ENCODE peak calls at places on chromosomes 16 and 17, in eight cellular contexts. N is heart left ventricle; O is right lobe of liver; A is CD8-positive, alpha-beta T cell; I is CD4-positive, CD25-positive, alpha-beta regulatory T cell; X is adrenal gland; P is pancreas; F is lower lobe of right lung. L is an unnamed sample. For H3K27me3 and H3K9me3, the result is how much of the 10 kb centered on the place peaks cover.

GRCh38 chr17:29048440-29049360 is 5.8 kb downstream of the PIPOX start:
- DNase-seq in N (no peak), O (no peak), A (no peak), I (no peak), X (peak), P (no peak), F (no peak), L (no peak)

GRCh38 chr17:56902350-56902749 is 11.5 kb downstream of the TRIM25 start:
- DNase-seq in N (no peak), O (peak), A (no peak), I (no peak), X (peak), P (no peak), F (no peak), L (no peak)

GRCh38 chr16:88306860-88307545 is 75.8 kb upstream of the ZNF469 start:
- DNase-seq in N (no peak), O (no peak), A (no peak), I (no peak), X (peak), P (no peak), F (no peak), L (no peak)

GRCh38 chr16:80570106-80570478 is 29.3 kb downstream of the DYNLRB2 start:
- DNase-seq in N (no peak), O (peak), A (no peak), I (peak), X (no peak), P (no peak), F (no peak), L (no peak)

GRCh38 chr16:57349212-57350031 is 9.2 kb upstream of the CCL22 start:
- DNase-seq in N (no peak), O (no peak), A (no peak), I (no peak), X (peak), P (no peak), F (no peak), L (no peak)

GRCh38 chr17:15659236-15659635 is 24.9 kb downstream of the TRIM16 start:
- DNase-seq in N (no peak), O (no peak), A (no peak), I (no peak), X (no peak), P (no peak), F (no peak), L (no peak)

GRCh38 chr17:49557204-49558024 is 18.3 kb upstream of the NXPH3 start:
- DNase-seq in N (no peak), O (peak), A (no peak), I (peak), X (peak), P (no peak), F (no peak), L (peak)

GRCh38 chr16:68776821-68777485 is 39.9 kb downstream of the CDH1 start:
- DNase-seq in N (no peak), O (no peak), A (no peak), I (peak), X (no peak), P (no peak), F (no peak), L (no peak)

GRCh38 chr16:530111-530817 is 2.8 kb downstream of the CAPN15 start:
- DNase-seq in N (no peak), O (no peak), A (no peak), I (no peak), X (no peak), P (no peak), F (no peak), L (no peak)

GRCh38 chr17:3845361-3845753 is 689 bp downstream of the NCBP3 start:
- DNase-seq in N (no peak), O (no peak), A (no peak), I (peak), X (peak), P (no peak), F (no peak), L (peak)

GRCh38 chr17:60901222-60901621 is 223.6 kb downstream of the BCAS3 start:
- DNase-seq in N (no peak), O (no peak), A (no peak), I (no peak), X (no peak), P (no peak), F (no peak), L (no peak)

GRCh38 chr16:48409839-48410610 is 24.8 kb upstream of the SIAH1 start:
- DNase-seq in N (peak), O (peak), A (no peak), I (no peak), X (peak), P (no peak), F (peak), L (no peak)

GRCh38 chr17:10031606-10032005 is 126.5 kb upstream of the RCVRN start:
- DNase-seq in N (no peak), O (no peak), A (no peak), I (no peak), X (no peak), P (no peak), F (no peak), L (no peak)

GRCh38 chr17:10034719-10035475 is 129.8 kb upstream of the RCVRN start:
- DNase-seq in N (no peak), O (no peak), A (no peak), I (no peak), X (no peak), P (no peak), F (no peak), L (no peak)

GRCh38 chr17:10032142-10032541 is 127.1 kb upstream of the RCVRN start:
- DNase-seq in N (no peak), O (no peak), A (no peak), I (no peak), X (no peak), P (no peak), F (no peak), L (no peak)

GRCh38 chr17:10033449-10033848 is 128.4 kb upstream of the RCVRN start:
- DNase-seq in N (no peak), O (no peak), A (no peak), I (no peak), X (no peak), P (no peak), F (no peak), L (no peak)

DNA sequence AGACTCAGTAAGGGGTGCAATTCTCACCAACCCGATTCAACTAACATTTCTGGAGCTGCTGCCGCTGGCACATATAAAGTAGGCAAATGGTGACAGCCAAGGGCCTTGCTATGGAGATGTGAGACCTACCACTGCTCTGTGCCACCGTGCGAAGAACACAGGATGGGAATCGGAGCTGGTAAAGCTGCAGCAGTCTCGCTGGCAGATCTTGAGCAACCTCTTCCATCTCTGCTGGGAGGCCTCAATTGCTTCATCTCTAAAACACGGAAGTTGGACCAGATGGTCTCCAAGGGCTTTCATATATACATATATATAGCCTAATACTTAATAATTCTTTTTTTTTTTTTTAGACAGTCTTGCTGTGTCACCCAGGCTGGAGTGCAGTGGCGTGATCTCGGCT is 128.9 kb upstream of the RCVRN start:
- DNase-seq in N (peak), O (no peak), A (no peak), I (no peak), X (no peak), P (no peak), F (peak), L (no peak)
- H3K4me3 ChIP-seq in N (peak), O (no peak), A (no peak), I (no peak), X (no peak), P (no peak), F (peak), L (no peak)

GRCh38 chr17:79389896-79390295 is 221.0 kb downstream of the RBFOX3 start:
- DNase-seq in N (no peak), O (no peak), A (no peak), I (no peak), X (no peak), P (no peak), F (no peak), L (no peak)
- H3K27me3 ChIP-seq in N (under half), O (under half), A (under half), I (under half), X (half or more), P (under half), F (half or more), L (under half)

GRCh38 chr16:3388325-3388724 is 12.5 kb downstream of the ZSCAN32 start:
- DNase-seq in N (no peak), O (no peak), A (no peak), I (no peak), X (no peak), P (no peak), F (no peak), L (no peak)
- H3K9me3 ChIP-seq in N (under half), O (under half), A (under half), I (half or more), X (under half), P (under half), F (half or more), L (under half)

DNA sequence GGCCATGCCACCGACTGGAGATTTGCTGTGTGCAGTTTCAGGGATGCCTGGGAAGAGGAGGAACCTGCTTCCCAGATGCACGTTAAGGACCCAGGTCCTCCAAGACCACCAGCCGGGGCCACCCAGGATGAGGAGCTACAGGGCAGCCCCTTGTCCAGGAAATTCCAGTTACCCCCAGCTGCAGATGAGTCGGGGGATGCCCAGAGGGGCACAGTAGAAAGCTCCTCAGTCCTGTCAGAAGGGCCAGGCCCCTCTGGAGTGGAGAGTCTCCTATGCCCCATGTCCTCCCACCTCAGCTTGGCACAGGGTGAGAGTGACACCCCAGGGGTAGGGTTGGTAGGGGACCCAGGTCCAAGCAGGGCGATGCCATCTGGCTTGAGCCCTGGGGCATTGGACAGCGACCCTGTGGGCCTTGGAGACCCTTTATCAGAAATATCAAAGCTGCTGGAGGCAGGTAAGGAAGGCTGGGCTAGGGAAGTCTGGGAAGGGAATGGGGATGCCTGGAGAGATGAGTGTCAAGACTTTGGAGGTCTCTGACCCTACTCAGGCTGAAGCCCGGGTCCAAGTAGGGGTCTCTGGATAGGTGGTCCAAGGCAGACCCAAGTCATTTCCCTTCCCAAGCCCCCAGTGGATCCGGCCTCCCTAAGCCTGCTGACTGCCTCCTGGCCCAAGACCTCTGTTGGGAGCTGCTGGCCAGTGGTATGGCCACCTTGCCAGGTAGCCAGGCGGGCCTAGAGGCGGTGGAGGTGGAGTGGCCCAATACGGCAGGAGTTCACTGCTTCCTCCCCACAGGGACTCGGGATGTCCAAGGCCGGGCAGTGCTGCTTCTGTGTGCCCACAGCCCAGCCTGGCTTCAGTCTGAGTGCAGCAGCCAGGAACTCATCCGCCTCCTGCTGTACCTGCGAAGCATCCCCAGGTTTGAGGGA is 1.0 kb downstream of the PLEKHG4 start:
- DNase-seq in N (peak), O (no peak), A (no peak), I (no peak), X (no peak), P (no peak), F (no peak), L (no peak)
- H3K4me3 ChIP-seq in N (no peak), O (no peak), A (peak), I (no peak), X (no peak), P (no peak), F (peak), L (no peak)

DNA sequence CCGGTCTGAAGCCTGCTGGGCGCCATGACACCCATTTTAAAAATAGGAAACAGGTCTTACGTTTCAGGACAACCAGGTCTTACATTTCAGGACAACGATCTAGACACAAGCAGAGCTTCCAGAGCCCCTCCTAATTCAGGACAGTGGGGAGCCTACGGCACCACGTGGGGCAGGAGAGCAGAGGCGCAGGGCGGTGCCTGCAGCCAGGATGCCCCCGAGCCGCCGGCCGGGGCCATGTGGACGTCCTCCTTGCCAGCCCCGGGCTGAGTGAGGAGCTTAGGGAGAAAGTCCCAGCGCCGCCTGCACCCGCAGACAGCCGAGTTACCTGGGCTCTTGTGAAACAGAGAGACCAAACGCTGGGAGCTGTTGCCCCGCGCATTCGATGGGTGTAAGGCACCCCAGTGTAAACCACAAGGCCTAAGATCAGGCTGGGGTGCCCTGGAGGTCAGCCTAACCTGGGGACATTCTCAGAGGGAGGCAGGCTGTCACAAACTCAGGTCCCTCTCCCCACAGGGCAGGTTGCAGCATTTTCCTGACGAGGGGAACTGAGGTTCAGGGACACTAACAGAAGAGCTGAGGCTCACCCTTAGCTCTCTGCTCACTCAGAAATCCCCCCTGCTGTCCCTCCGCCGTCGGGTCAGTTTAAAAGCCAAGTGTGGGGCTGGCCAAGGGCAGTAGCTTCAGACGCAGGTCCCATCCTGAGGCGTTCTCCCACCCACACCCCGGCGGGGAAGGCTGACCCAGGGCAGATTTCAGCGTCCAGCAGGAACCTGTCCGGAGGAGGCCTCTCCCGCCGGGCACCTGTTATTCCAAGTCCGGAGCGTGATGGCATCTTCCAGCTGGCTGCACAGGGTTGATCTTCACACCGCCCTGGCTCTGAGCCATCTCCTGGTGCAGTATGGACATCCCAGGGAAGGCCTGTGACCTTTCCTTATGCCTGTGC is 1.8 kb upstream of the NOTUM start:
- DNase-seq in N (no peak), O (no peak), A (no peak), I (no peak), X (no peak), P (no peak), F (no peak), L (no peak)
- H3K27me3 ChIP-seq in N (under half), O (under half), A (under half), I (under half), X (under half), P (under half), F (under half), L (under half)

GRCh38 chr16:79395631-79396030 is 204.9 kb downstream of the MAF start:
- DNase-seq in N (no peak), O (no peak), A (no peak), I (no peak), X (no peak), P (no peak), F (no peak), L (no peak)
- H3K9me3 ChIP-seq in N (under half), O (under half), A (under half), I (under half), X (under half), P (under half), F (under half), L (under half)

DNA sequence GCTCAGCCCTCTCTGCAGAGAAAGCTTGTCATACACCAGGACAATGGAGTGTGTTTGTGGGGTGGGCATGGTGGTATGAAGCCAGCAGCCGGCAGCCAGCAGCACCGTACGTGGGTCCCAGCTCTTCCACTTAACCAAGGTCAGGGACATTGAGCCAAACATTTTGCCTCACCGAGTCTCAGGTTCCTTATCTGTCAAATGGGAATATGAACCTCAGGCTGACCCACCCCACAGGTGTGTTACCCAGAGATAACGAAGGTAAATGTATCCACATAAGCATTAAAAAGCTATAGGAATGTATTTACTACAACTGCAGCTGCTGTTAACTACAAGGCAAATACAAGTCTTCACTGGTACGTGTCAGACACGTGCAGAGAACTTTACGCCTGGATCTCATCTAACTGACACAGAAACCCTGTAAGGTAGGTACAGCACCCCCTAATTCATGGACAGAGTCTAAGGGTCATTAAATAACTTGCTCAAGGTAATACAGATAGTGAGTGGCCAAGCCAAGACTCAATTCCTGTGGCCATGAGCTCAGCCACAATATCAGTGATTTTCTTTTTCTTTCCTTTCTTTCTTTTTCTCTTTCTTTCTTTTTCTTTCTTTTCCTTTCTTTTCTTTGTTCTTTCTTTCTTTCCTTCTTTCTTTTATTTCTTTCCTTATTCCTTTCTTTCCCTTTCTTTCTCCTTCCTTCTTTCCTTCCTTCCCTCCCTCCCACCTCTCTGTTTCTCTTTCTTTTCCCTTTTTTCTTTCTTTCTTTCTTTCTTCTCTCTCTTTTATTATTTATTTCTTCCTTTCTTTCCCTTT is 990 bp downstream of the SLC5A11 start:
- DNase-seq in N (no peak), O (no peak), A (no peak), I (no peak), X (no peak), P (no peak), F (no peak), L (no peak)
- H3K4me3 ChIP-seq in N (no peak), O (no peak), A (no peak), I (no peak), X (no peak), P (no peak), F (no peak), L (no peak)